ENCODE peak calls at places on chromosomes 16 and 17, in nine cellular contexts. D is stimulated activated CD8-positive, alpha-beta memory T cell treated with anti-CD3 and anti-CD28 coated beads, Interleukin-12 subunit alpha, Interleukin-12 subunit beta, amount 100 ng/mL, for 4 hours; Z is activated CD4-positive, CD25-positive, alpha-beta regulatory T cell; C is kidney epithelial cell; E is gastrocnemius medialis; S is GM12865; P is occipital lobe; B is activated CD4-positive, alpha-beta T cell treated with anti-CD3 and anti-CD28 coated beads, Interleukin-2, amount 50 U/mL, for 48 hours; U is HTR-8/SVneo. M is an unnamed sample.

GRCh38 chr17:18219016-18219415 is 6.4 kb upstream of the LLGL1 start:
- DNase-seq in D (no peak), B (no peak), P (no peak), Z (no peak), S (no peak), C (no peak), U (peak; percentile 38), E (no peak), M (no peak)

GRCh38 chr16:56211471-56211944 is 20.2 kb downstream of the GNAO1 start:
- DNase-seq in U (no peak), S (no peak), E (no peak), Z (no peak), D (no peak), P (no peak), B (no peak), C (no peak), M (no peak)

GRCh38 chr17:71472809-71473789 is 647.7 kb upstream of the SOX9 start:
- DNase-seq in P (no peak), U (peak; percentile 57), E (no peak), B (no peak), D (no peak), C (peak; percentile 35), Z (no peak), S (peak; percentile 69), M (no peak)

GRCh38 chr16:24737391-24737871 is 8.0 kb downstream of the TNRC6A start:
- DNase-seq in D (no peak), U (no peak), B (no peak), Z (no peak), E (no peak), S (no peak), P (no peak), C (no peak), M (no peak)

GRCh38 chr16:84592718-84593117 is 25.2 kb downstream of the COTL1 start:
- DNase-seq in S (no peak), E (no peak), B (no peak), D (no peak), Z (no peak), C (no peak), U (no peak), P (no peak), M (no peak)

GRCh38 chr17:7589204-7589868 is 558 bp downstream of the SOX15 start:
- DNase-seq in E (peak; percentile 56), C (no peak), S (peak; percentile 80), B (peak; percentile 73), U (no peak), D (peak; percentile 50), P (peak; percentile 76), Z (no peak), M (peak; percentile 87)

GRCh38 chr17:81295031-81295677 is at the start of gene SLC38A10:
- DNase-seq in S (peak; percentile 92), Z (peak; percentile 74), C (peak; percentile 39), U (peak; percentile 98), D (peak; percentile 83), B (peak; percentile 94), P (peak; percentile 86), E (peak; percentile 81), M (peak; percentile 93)

GRCh38 chr17:45791935-45792334 is 7.8 kb downstream of the CRHR1 start:
- DNase-seq in B (no peak), D (no peak), E (no peak), C (no peak), Z (no peak), P (no peak), S (no peak), U (no peak), M (no peak)

GRCh38 chr16:4461250-4462085 is 13.0 kb downstream of the NMRAL1 start:
- DNase-seq in D (no peak), C (no peak), Z (no peak), B (no peak), P (no peak), S (no peak), U (no peak), E (no peak), M (no peak)

GRCh38 chr16:17106243-17106791 is 364.4 kb downstream of the XYLT1 start:
- DNase-seq in C (no peak), P (no peak), D (no peak), S (peak; percentile 50), U (no peak), B (no peak), E (no peak), Z (no peak), M (no peak)

GRCh38 chr16:85393674-85394510 is 219.2 kb upstream of the GSE1 start:
- DNase-seq in Z (peak; percentile 53), S (peak; percentile 65), D (peak; percentile 40), P (no peak), C (no peak), E (no peak), B (peak; percentile 75), U (no peak), M (peak; percentile 93)

GRCh38 chr17:69743091-69743490 is 328.6 kb downstream of the MAP2K6 start:
- DNase-seq in P (no peak), D (no peak), S (no peak), C (no peak), U (no peak), Z (no peak), B (no peak), E (no peak), M (no peak)

GRCh38 chr16:4323071-4323844 is 7.4 kb downstream of the GLIS2 start:
- DNase-seq in Z (no peak), S (no peak), E (no peak), D (no peak), B (no peak), U (no peak), P (peak; percentile 21), C (no peak), M (no peak)

GRCh38 chr17:63276821-63277220 is 169.3 kb downstream of the CYB561 start:
- DNase-seq in D (no peak), Z (no peak), S (no peak), P (no peak), E (no peak), C (no peak), U (no peak), B (no peak), M (no peak)

GRCh38 chr16:75281826-75282225 is 30.4 kb upstream of the BCAR1 start:
- DNase-seq in P (no peak), C (no peak), E (no peak), B (no peak), S (no peak), U (no peak), Z (no peak), D (no peak), M (no peak)

GRCh38 chr16:86580063-86580797 is 1.9 kb downstream of the FOXL1 start:
- DNase-seq in E (no peak), Z (no peak), D (no peak), P (no peak), B (no peak), S (no peak), C (no peak), U (no peak), M (no peak)

M was measured in glutamatergic neuron.